ENCODE peak calls at places on chromosomes 4 and X, in five cellular contexts. N, S, G, U and W are unnamed samples.

GRCh38 chr4:123936615-123937014 is 540.0 kb downstream of the SPRY1 start:
- DNase-seq in U (no peak), G (no peak), N (no peak), S (no peak), W (no peak)

GRCh38 chr4:179417357-179417756 is 1975.1 kb upstream of the AGA start:
- DNase-seq in U (no peak), S (no peak), N (no peak), G (no peak), W (no peak)

GRCh38 chr4:120009731-120010130 is 56.9 kb downstream of the MAD2L1 start:
- DNase-seq in U (no peak), G (no peak), N (no peak), S (no peak), W (no peak)

GRCh38 chr4:167114416-167114971 is 119.8 kb downstream of the SPOCK3 start:
- DNase-seq in U (no peak), N (no peak), G (no peak), S (no peak), W (no peak)

GRCh38 chr4:137083571-137083970 is 448.7 kb downstream of the PCDH18 start:
- DNase-seq in S (no peak), G (no peak), N (no peak), U (no peak), W (no peak)

GRCh38 chrX:87409113-87409841 is 108.3 kb upstream of the KLHL4 start:
- DNase-seq in S (peak; percentile 22), G (no peak), N (no peak), U (peak; percentile 33), W (no peak)

GRCh38 chr4:1080961-1081688 is 32.2 kb downstream of the RNF212 start:
- DNase-seq in G (no peak), U (peak; percentile 36), S (no peak), N (no peak), W (no peak)

GRCh38 chr4:95549246-95550138 is 719 bp upstream of the UNC5C start:
- DNase-seq in N (no peak), U (peak; percentile 14), S (peak; percentile 37), G (peak; percentile 70), W (peak; percentile 55)

GRCh38 chr4:929970-930625 is 2.0 kb downstream of the GAK start:
- DNase-seq in S (no peak), G (no peak), N (no peak), U (no peak), W (no peak)

GRCh38 chr4:2301221-2301642 is 39.3 kb upstream of the MXD4 start:
- DNase-seq in U (no peak), N (peak; percentile 96), S (no peak), G (no peak), W (no peak)

GRCh38 chr4:152138451-152138850 is 377.6 kb upstream of the GATB start:
- DNase-seq in G (no peak), U (no peak), S (no peak), N (peak; percentile 13), W (no peak)

GRCh38 chrX:68807818-68808217 is 21.0 kb upstream of the EFNB1 start:
- DNase-seq in G (no peak), U (no peak), N (peak; percentile 21), S (no peak), W (peak; percentile 38)

GRCh38 chr4:52059372-52059771 is 8.3 kb downstream of the SPATA18 start:
- DNase-seq in N (no peak), G (no peak), U (no peak), S (peak; percentile 19), W (no peak)

GRCh38 chr4:122044496-122044895 is 92.6 kb upstream of the TRPC3 start:
- DNase-seq in G (no peak), U (no peak), N (no peak), S (no peak), W (no peak)

GRCh38 chrX:107628662-107629532 is 587 bp downstream of the PRPS1 start:
- DNase-seq in N (peak; percentile 55), U (peak; percentile 21), G (peak; percentile 15), S (peak; percentile 29), W (peak; percentile 27)

GRCh38 chr4:136864580-136865185 is 667.6 kb downstream of the PCDH18 start:
- DNase-seq in U (no peak), N (peak; percentile 69), S (peak; percentile 44), G (peak; percentile 46), W (peak; percentile 56)

GRCh38 chr4:98527528-98527927 is 130.9 kb downstream of the TSPAN5 start:
- DNase-seq in U (no peak), G (no peak), N (no peak), S (no peak), W (no peak)

GRCh38 chr4:1090465-1091440 is 22.6 kb downstream of the RNF212 start:
- DNase-seq in N (no peak), S (no peak), G (no peak), U (no peak), W (no peak)

GRCh38 chr4:19999775-20000414 is 251.8 kb upstream of the SLIT2 start:
- DNase-seq in G (no peak), N (peak; percentile 84), S (no peak), U (no peak), W (no peak)

GRCh38 chr4:188624370-188624769 is 485.1 kb downstream of the TRIML1 start:
- DNase-seq in U (no peak), N (no peak), G (no peak), S (no peak), W (no peak)

GRCh38 chr4:4480205-4480604 is 61.6 kb downstream of the STX18 start:
- DNase-seq in N (no peak), S (no peak), U (no peak), G (no peak), W (no peak)

GRCh38 chrX:107567370-107567769 is 60.9 kb upstream of the PRPS1 start:
- DNase-seq in U (no peak), N (no peak), S (no peak), G (no peak), W (no peak)

GRCh38 chrX:6226646-6227444 is 1.8 kb downstream of the NLGN4X start:
- DNase-seq in U (no peak), G (peak; percentile 74), S (no peak), N (no peak), W (peak; percentile 31)

GRCh38 chr4:8346838-8347605 is 77.5 kb downstream of the HTRA3 start:
- DNase-seq in N (no peak), G (no peak), U (no peak), S (no peak), W (no peak)

GRCh38 chr4:131408102-131408501 is 1741.0 kb upstream of the PCDH10 start:
- DNase-seq in N (no peak), U (no peak), G (no peak), S (no peak), W (no peak)

GRCh38 chrX:35890699-35891098 is 28.8 kb upstream of the CFAP47 start:
- DNase-seq in G (peak; percentile 24), U (peak; percentile 0), N (peak; percentile 3), S (peak; percentile 49), W (peak; percentile 12)

GRCh38 chrX:154486396-154487207 is at the start of gene UBL4A:
- DNase-seq in S (peak; percentile 78), U (peak; percentile 71), N (peak; percentile 27), G (peak; percentile 63), W (peak; percentile 10)

GRCh38 chrX:71296806-71297205 is 4.7 kb upstream of the ITGB1BP2 start:
- DNase-seq in S (no peak), G (no peak), N (no peak), U (no peak), W (no peak)

GRCh38 chr4:98352403-98352802 is 91.2 kb downstream of the RAP1GDS1 start:
- DNase-seq in G (no peak), S (no peak), U (no peak), N (no peak), W (no peak)

GRCh38 chrX:45771114-45771513 is 570.4 kb upstream of the DIPK2B start:
- DNase-seq in S (peak; percentile 45), N (no peak), G (no peak), U (no peak), W (no peak)

GRCh38 chrX:41984628-41985027 is 61.3 kb upstream of the CASK start:
- DNase-seq in G (peak; percentile 3), U (no peak), N (no peak), S (peak; percentile 48), W (no peak)

GRCh38 chr4:80989921-80990544 is 40.5 kb upstream of the BMP3 start:
- DNase-seq in G (peak; percentile 15), N (peak; percentile 71), S (peak; percentile 44), U (peak; percentile 4), W (peak; percentile 40)

GRCh38 chrX:7941390-7942042 is 14.3 kb upstream of the PNPLA4 start:
- DNase-seq in S (peak; percentile 3), N (peak; percentile 34), U (no peak), G (peak; percentile 8), W (peak; percentile 9)